ENCODE peak calls at places on chromosomes 4 and X, in nine cellular contexts. One of them, this sample, is unnamed.

GRCh38 chr4:13540446-13541175 is 3.7 kb downstream of the NKX3-2 start:
- DNase-seq in CD4-positive, alpha-beta T cell: no peak
- DNase-seq in BE2C: no peak
- DNase-seq in astrocyte of the spinal cord: no peak
- DNase-seq in prostate gland: no peak
- DNase-seq in activated B cell treated with CpG ODN at 0.5 μM for 24 hours: no peak
- DNase-seq in mammary epithelial cell: no peak
- DNase-seq in GM20000: peak; percentile 24
- DNase-seq in cardiac muscle cell: no peak
- DNase-seq in this sample: peak; percentile 30

GRCh38 chr4:168441412-168441811 is 38.9 kb downstream of the DDX60L start:
- DNase-seq in CD4-positive, alpha-beta T cell: no peak
- DNase-seq in BE2C: no peak
- DNase-seq in astrocyte of the spinal cord: no peak
- DNase-seq in prostate gland: no peak
- DNase-seq in activated B cell treated with CpG ODN at 0.5 μM for 24 hours: no peak
- DNase-seq in mammary epithelial cell: no peak
- DNase-seq in GM20000: no peak
- DNase-seq in cardiac muscle cell: no peak
- DNase-seq in this sample: no peak

GRCh38 chr4:23903859-23904438 is 14.1 kb upstream of the PPARGC1A start:
- DNase-seq in CD4-positive, alpha-beta T cell: no peak
- DNase-seq in BE2C: peak; percentile 21
- DNase-seq in astrocyte of the spinal cord: no peak
- DNase-seq in prostate gland: peak; percentile 21
- DNase-seq in activated B cell treated with CpG ODN at 0.5 μM for 24 hours: no peak
- DNase-seq in mammary epithelial cell: no peak
- DNase-seq in GM20000: no peak
- DNase-seq in cardiac muscle cell: no peak
- DNase-seq in this sample: no peak

GRCh38 chr4:168856312-168856711 is 153.7 kb downstream of the CBR4 start:
- DNase-seq in CD4-positive, alpha-beta T cell: no peak
- DNase-seq in BE2C: no peak
- DNase-seq in astrocyte of the spinal cord: peak; percentile 91
- DNase-seq in prostate gland: no peak
- DNase-seq in activated B cell treated with CpG ODN at 0.5 μM for 24 hours: no peak
- DNase-seq in mammary epithelial cell: peak; percentile 74
- DNase-seq in GM20000: no peak
- DNase-seq in cardiac muscle cell: no peak
- DNase-seq in this sample: no peak

GRCh38 chr4:94410678-94411206 is 41.0 kb upstream of the PDLIM5 start:
- DNase-seq in CD4-positive, alpha-beta T cell: no peak
- DNase-seq in BE2C: peak; percentile 50
- DNase-seq in astrocyte of the spinal cord: peak; percentile 46
- DNase-seq in prostate gland: peak; percentile 26
- DNase-seq in activated B cell treated with CpG ODN at 0.5 μM for 24 hours: no peak
- DNase-seq in mammary epithelial cell: no peak
- DNase-seq in GM20000: no peak
- DNase-seq in cardiac muscle cell: no peak
- DNase-seq in this sample: no peak

GRCh38 chrX:106702636-106703035 is 23.9 kb upstream of the RNF128 start:
- DNase-seq in CD4-positive, alpha-beta T cell: no peak
- DNase-seq in BE2C: no peak
- DNase-seq in astrocyte of the spinal cord: no peak
- DNase-seq in prostate gland: no peak
- DNase-seq in activated B cell treated with CpG ODN at 0.5 μM for 24 hours: no peak
- DNase-seq in mammary epithelial cell: no peak
- DNase-seq in GM20000: no peak
- DNase-seq in cardiac muscle cell: no peak
- DNase-seq in this sample: no peak

GRCh38 chr4:66564901-66565648 is 894.8 kb upstream of the EPHA5 start:
- DNase-seq in CD4-positive, alpha-beta T cell: no peak
- DNase-seq in BE2C: no peak
- DNase-seq in astrocyte of the spinal cord: peak; percentile 96
- DNase-seq in prostate gland: no peak
- DNase-seq in activated B cell treated with CpG ODN at 0.5 μM for 24 hours: no peak
- DNase-seq in mammary epithelial cell: no peak
- DNase-seq in GM20000: no peak
- DNase-seq in cardiac muscle cell: no peak
- DNase-seq in this sample: no peak

GRCh38 chrX:100731441-100732281 is at the start of gene SYTL4:
- DNase-seq in CD4-positive, alpha-beta T cell: no peak
- DNase-seq in BE2C: no peak
- DNase-seq in astrocyte of the spinal cord: no peak
- DNase-seq in prostate gland: peak; percentile 22
- DNase-seq in activated B cell treated with CpG ODN at 0.5 μM for 24 hours: peak; percentile 14
- DNase-seq in mammary epithelial cell: no peak
- DNase-seq in GM20000: no peak
- DNase-seq in cardiac muscle cell: peak; percentile 28
- DNase-seq in this sample: peak; percentile 24

GRCh38 chr4:7108660-7109059 is 40.8 kb upstream of the GRPEL1 start:
- DNase-seq in CD4-positive, alpha-beta T cell: no peak
- DNase-seq in BE2C: no peak
- DNase-seq in astrocyte of the spinal cord: no peak
- DNase-seq in prostate gland: no peak
- DNase-seq in activated B cell treated with CpG ODN at 0.5 μM for 24 hours: no peak
- DNase-seq in mammary epithelial cell: no peak
- DNase-seq in GM20000: no peak
- DNase-seq in cardiac muscle cell: no peak
- DNase-seq in this sample: peak; percentile 12

DNA sequence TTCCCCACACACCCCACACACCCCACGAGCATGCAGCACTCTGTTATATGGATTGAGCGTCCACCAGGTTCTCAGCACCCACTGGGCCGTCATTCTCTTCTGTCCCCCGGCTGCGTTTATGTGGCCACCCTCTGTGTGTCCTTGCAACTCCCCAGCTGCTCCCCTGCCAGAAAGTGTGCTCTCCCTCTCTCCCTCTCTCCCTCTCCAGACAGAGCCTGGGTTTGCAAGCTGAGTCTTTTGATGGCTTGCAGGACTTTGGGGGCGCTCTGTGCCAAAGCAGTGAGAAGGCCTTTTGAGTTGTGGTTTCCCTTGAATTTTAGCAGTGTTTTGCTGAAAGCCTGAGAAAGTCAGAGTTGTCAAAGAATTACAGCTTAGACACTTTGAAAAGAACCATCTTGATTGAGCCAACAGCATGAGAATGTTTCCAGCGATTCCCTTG is 173.5 kb downstream of the DCLK2 start:
- DNase-seq in CD4-positive, alpha-beta T cell: no peak
- DNase-seq in BE2C: peak; percentile 57
- DNase-seq in astrocyte of the spinal cord: no peak
- DNase-seq in prostate gland: no peak
- DNase-seq in activated B cell treated with CpG ODN at 0.5 μM for 24 hours: no peak
- DNase-seq in mammary epithelial cell: no peak
- DNase-seq in GM20000: no peak
- DNase-seq in cardiac muscle cell: peak; percentile 60
- DNase-seq in this sample: no peak
- TF ChIP-seq CTCF in CD4-positive, alpha-beta T cell: no peak
- TF ChIP-seq CTCF in BE2C: peak; percentile 16
- TF ChIP-seq CTCF in astrocyte of the spinal cord: no peak
- TF ChIP-seq CTCF in prostate gland: no peak
- TF ChIP-seq CTCF in activated B cell treated with CpG ODN at 0.5 μM for 24 hours: no peak
- TF ChIP-seq CTCF in mammary epithelial cell: no peak
- TF ChIP-seq CTCF in GM20000: no peak
- TF ChIP-seq CTCF in cardiac muscle cell: peak; percentile 3
- TF ChIP-seq CTCF in this sample: no peak

GRCh38 chrX:152928761-152929400 is 31.0 kb downstream of the ZNF185 start:
- DNase-seq in CD4-positive, alpha-beta T cell: no peak
- DNase-seq in BE2C: no peak
- DNase-seq in astrocyte of the spinal cord: no peak
- DNase-seq in prostate gland: no peak
- DNase-seq in activated B cell treated with CpG ODN at 0.5 μM for 24 hours: no peak
- DNase-seq in mammary epithelial cell: no peak
- DNase-seq in GM20000: no peak
- DNase-seq in cardiac muscle cell: no peak
- DNase-seq in this sample: no peak

GRCh38 chrX:152927858-152928760 is 30.2 kb downstream of the ZNF185 start:
- DNase-seq in CD4-positive, alpha-beta T cell: no peak
- DNase-seq in BE2C: no peak
- DNase-seq in astrocyte of the spinal cord: no peak
- DNase-seq in prostate gland: no peak
- DNase-seq in activated B cell treated with CpG ODN at 0.5 μM for 24 hours: no peak
- DNase-seq in mammary epithelial cell: no peak
- DNase-seq in GM20000: no peak
- DNase-seq in cardiac muscle cell: no peak
- DNase-seq in this sample: no peak

GRCh38 chrX:152926279-152926678 is 28.4 kb downstream of the ZNF185 start:
- DNase-seq in CD4-positive, alpha-beta T cell: peak; percentile 32
- DNase-seq in BE2C: peak; percentile 60
- DNase-seq in astrocyte of the spinal cord: peak; percentile 69
- DNase-seq in prostate gland: peak; percentile 52
- DNase-seq in activated B cell treated with CpG ODN at 0.5 μM for 24 hours: no peak
- DNase-seq in mammary epithelial cell: peak; percentile 68
- DNase-seq in GM20000: peak; percentile 43
- DNase-seq in cardiac muscle cell: no peak
- DNase-seq in this sample: peak; percentile 73

GRCh38 chrX:152925835-152926234 is 28.0 kb downstream of the ZNF185 start:
- DNase-seq in CD4-positive, alpha-beta T cell: no peak
- DNase-seq in BE2C: no peak
- DNase-seq in astrocyte of the spinal cord: no peak
- DNase-seq in prostate gland: no peak
- DNase-seq in activated B cell treated with CpG ODN at 0.5 μM for 24 hours: no peak
- DNase-seq in mammary epithelial cell: no peak
- DNase-seq in GM20000: no peak
- DNase-seq in cardiac muscle cell: no peak
- DNase-seq in this sample: no peak

GRCh38 chrX:152926923-152927322 is 29.1 kb downstream of the ZNF185 start:
- DNase-seq in CD4-positive, alpha-beta T cell: no peak
- DNase-seq in BE2C: no peak
- DNase-seq in astrocyte of the spinal cord: no peak
- DNase-seq in prostate gland: no peak
- DNase-seq in activated B cell treated with CpG ODN at 0.5 μM for 24 hours: no peak
- DNase-seq in mammary epithelial cell: no peak
- DNase-seq in GM20000: no peak
- DNase-seq in cardiac muscle cell: no peak
- DNase-seq in this sample: no peak
- TF ChIP-seq CTCF in CD4-positive, alpha-beta T cell: no peak
- TF ChIP-seq CTCF in BE2C: no peak
- TF ChIP-seq CTCF in astrocyte of the spinal cord: no peak
- TF ChIP-seq CTCF in prostate gland: no peak
- TF ChIP-seq CTCF in activated B cell treated with CpG ODN at 0.5 μM for 24 hours: no peak
- TF ChIP-seq CTCF in mammary epithelial cell: no peak
- TF ChIP-seq CTCF in GM20000: no peak
- TF ChIP-seq CTCF in cardiac muscle cell: no peak
- TF ChIP-seq CTCF in this sample: no peak

DNA sequence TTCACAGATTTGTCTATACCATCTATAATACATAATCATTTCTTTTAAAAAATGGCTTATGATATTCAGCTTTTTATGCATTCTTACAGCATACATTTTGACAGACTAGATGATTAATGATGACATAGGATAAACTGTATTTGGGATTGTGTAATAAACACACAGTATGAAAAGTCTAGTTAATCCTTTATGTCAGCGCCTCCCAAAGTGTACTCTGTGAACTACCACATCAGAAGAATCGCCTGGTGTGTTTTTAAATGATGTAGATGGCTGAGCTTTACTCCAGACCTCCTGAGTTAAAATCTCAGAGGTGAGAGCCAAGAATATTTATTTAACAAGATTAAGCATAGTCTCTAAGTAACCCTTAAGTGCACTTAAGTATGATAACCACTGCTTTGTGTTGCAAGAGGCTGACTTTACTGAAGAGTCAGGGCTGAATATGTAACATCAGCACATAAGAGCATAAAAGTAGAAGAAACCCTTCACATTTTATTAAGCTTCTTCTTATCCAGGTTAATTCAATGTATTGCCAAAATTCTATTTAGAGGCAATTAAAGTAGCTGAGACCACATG is 104.2 kb downstream of the ANK2 start:
- DNase-seq in CD4-positive, alpha-beta T cell: no peak
- DNase-seq in BE2C: no peak
- DNase-seq in astrocyte of the spinal cord: no peak
- DNase-seq in prostate gland: no peak
- DNase-seq in activated B cell treated with CpG ODN at 0.5 μM for 24 hours: no peak
- DNase-seq in mammary epithelial cell: peak; percentile 12
- DNase-seq in GM20000: no peak
- DNase-seq in cardiac muscle cell: no peak
- DNase-seq in this sample: no peak
- TF ChIP-seq CTCF in CD4-positive, alpha-beta T cell: no peak
- TF ChIP-seq CTCF in BE2C: peak; percentile 11
- TF ChIP-seq CTCF in astrocyte of the spinal cord: no peak
- TF ChIP-seq CTCF in prostate gland: no peak
- TF ChIP-seq CTCF in activated B cell treated with CpG ODN at 0.5 μM for 24 hours: no peak
- TF ChIP-seq CTCF in mammary epithelial cell: no peak
- TF ChIP-seq CTCF in GM20000: no peak
- TF ChIP-seq CTCF in cardiac muscle cell: peak; percentile 18
- TF ChIP-seq CTCF in this sample: no peak

GRCh38 chr4:173317003-173317402 is 17.2 kb downstream of the HMGB2 start:
- DNase-seq in CD4-positive, alpha-beta T cell: no peak
- DNase-seq in BE2C: peak; percentile 40
- DNase-seq in astrocyte of the spinal cord: no peak
- DNase-seq in prostate gland: no peak
- DNase-seq in activated B cell treated with CpG ODN at 0.5 μM for 24 hours: no peak
- DNase-seq in mammary epithelial cell: no peak
- DNase-seq in GM20000: no peak
- DNase-seq in cardiac muscle cell: peak; percentile 26
- DNase-seq in this sample: no peak
- TF ChIP-seq CTCF in CD4-positive, alpha-beta T cell: no peak
- TF ChIP-seq CTCF in BE2C: peak; percentile 64
- TF ChIP-seq CTCF in astrocyte of the spinal cord: peak; percentile 9
- TF ChIP-seq CTCF in prostate gland: no peak
- TF ChIP-seq CTCF in activated B cell treated with CpG ODN at 0.5 μM for 24 hours: no peak
- TF ChIP-seq CTCF in mammary epithelial cell: peak; percentile 15
- TF ChIP-seq CTCF in GM20000: no peak
- TF ChIP-seq CTCF in cardiac muscle cell: no peak
- TF ChIP-seq CTCF in this sample: peak; percentile 7

GRCh38 chr4:47831026-47831689 is 6.7 kb downstream of the CORIN start:
- DNase-seq in CD4-positive, alpha-beta T cell: no peak
- DNase-seq in BE2C: no peak
- DNase-seq in astrocyte of the spinal cord: no peak
- DNase-seq in prostate gland: no peak
- DNase-seq in activated B cell treated with CpG ODN at 0.5 μM for 24 hours: no peak
- DNase-seq in mammary epithelial cell: no peak
- DNase-seq in GM20000: no peak
- DNase-seq in cardiac muscle cell: peak; percentile 56
- DNase-seq in this sample: no peak

GRCh38 chr4:47830263-47831025 is 7.4 kb downstream of the CORIN start:
- DNase-seq in CD4-positive, alpha-beta T cell: no peak
- DNase-seq in BE2C: no peak
- DNase-seq in astrocyte of the spinal cord: no peak
- DNase-seq in prostate gland: no peak
- DNase-seq in activated B cell treated with CpG ODN at 0.5 μM for 24 hours: no peak
- DNase-seq in mammary epithelial cell: no peak
- DNase-seq in GM20000: no peak
- DNase-seq in cardiac muscle cell: no peak
- DNase-seq in this sample: no peak

GRCh38 chr4:47824844-47825243 is 13.0 kb downstream of the CORIN start:
- DNase-seq in CD4-positive, alpha-beta T cell: no peak
- DNase-seq in BE2C: peak; percentile 51
- DNase-seq in astrocyte of the spinal cord: no peak
- DNase-seq in prostate gland: no peak
- DNase-seq in activated B cell treated with CpG ODN at 0.5 μM for 24 hours: no peak
- DNase-seq in mammary epithelial cell: no peak
- DNase-seq in GM20000: no peak
- DNase-seq in cardiac muscle cell: peak; percentile 97
- DNase-seq in this sample: peak; percentile 24

GRCh38 chr4:47829438-47829837 is 8.4 kb downstream of the CORIN start:
- DNase-seq in CD4-positive, alpha-beta T cell: no peak
- DNase-seq in BE2C: no peak
- DNase-seq in astrocyte of the spinal cord: no peak
- DNase-seq in prostate gland: no peak
- DNase-seq in activated B cell treated with CpG ODN at 0.5 μM for 24 hours: no peak
- DNase-seq in mammary epithelial cell: no peak
- DNase-seq in GM20000: no peak
- DNase-seq in cardiac muscle cell: no peak
- DNase-seq in this sample: no peak

GRCh38 chr4:47827339-47828047 is 10.4 kb downstream of the CORIN start:
- DNase-seq in CD4-positive, alpha-beta T cell: no peak
- DNase-seq in BE2C: no peak
- DNase-seq in astrocyte of the spinal cord: no peak
- DNase-seq in prostate gland: no peak
- DNase-seq in activated B cell treated with CpG ODN at 0.5 μM for 24 hours: no peak
- DNase-seq in mammary epithelial cell: no peak
- DNase-seq in GM20000: no peak
- DNase-seq in cardiac muscle cell: no peak
- DNase-seq in this sample: no peak
- TF ChIP-seq CTCF in CD4-positive, alpha-beta T cell: no peak
- TF ChIP-seq CTCF in BE2C: no peak
- TF ChIP-seq CTCF in astrocyte of the spinal cord: no peak
- TF ChIP-seq CTCF in prostate gland: no peak
- TF ChIP-seq CTCF in activated B cell treated with CpG ODN at 0.5 μM for 24 hours: no peak
- TF ChIP-seq CTCF in mammary epithelial cell: no peak
- TF ChIP-seq CTCF in GM20000: no peak
- TF ChIP-seq CTCF in cardiac muscle cell: no peak
- TF ChIP-seq CTCF in this sample: no peak